ENCODE peak calls at places on chromosomes 1 and 21, in five cellular contexts. M, Z, I, E and F are unnamed samples.

GRCh38 chr1:192724670-192725069 is 84.2 kb upstream of the RGS2 start:
- DNase-seq in I (no peak), M (no peak), E (no peak), Z (peak; percentile 68), F (peak; percentile 85)

GRCh38 chr1:247639381-247639981 is 34.1 kb downstream of the OR2G3 start:
- DNase-seq in E (no peak), Z (peak; percentile 4), I (no peak), M (no peak), F (peak; percentile 96)

GRCh38 chr1:53639251-53639721 is 99.7 kb downstream of the GLIS1 start:
- DNase-seq in E (no peak), M (peak; percentile 32), I (peak; percentile 4), Z (peak; percentile 68), F (peak; percentile 79)

GRCh38 chr1:204960306-204960984 is 82.6 kb upstream of the CNTN2 start:
- DNase-seq in Z (no peak), I (no peak), E (no peak), M (no peak), F (no peak)

GRCh38 chr1:55081188-55081904 is 42.0 kb downstream of the PCSK9 start:
- DNase-seq in M (peak; percentile 59), I (no peak), Z (peak; percentile 84), E (no peak), F (peak; percentile 53)

GRCh38 chr1:64733576-64734288 is 11.1 kb upstream of the RAVER2 start:
- DNase-seq in I (no peak), Z (peak; percentile 61), E (no peak), M (no peak), F (no peak)

GRCh38 chr1:229993894-229994293 is 73.1 kb upstream of the GALNT2 start:
- DNase-seq in Z (no peak), E (no peak), I (no peak), M (no peak), F (no peak)

GRCh38 chr1:201551877-201552731 is 13.2 kb downstream of the NAV1 start:
- DNase-seq in E (no peak), M (peak; percentile 73), Z (peak; percentile 93), I (peak; percentile 58), F (peak; percentile 50)

GRCh38 chr1:198499588-198499987 is 40.9 kb downstream of the ATP6V1G3 start:
- DNase-seq in E (no peak), Z (peak; percentile 43), M (no peak), I (no peak), F (no peak)

GRCh38 chr1:202343652-202344349 is 2.1 kb upstream of the UBE2T start:
- DNase-seq in Z (peak; percentile 48), M (peak; percentile 61), I (peak; percentile 39), E (no peak), F (peak; percentile 65)

GRCh38 chr1:203517426-203517974 is 23.5 kb downstream of the OPTC start:
- DNase-seq in M (no peak), I (no peak), E (no peak), Z (no peak), F (no peak)
- H3K4me2 ChIP-seq in M (no peak overlapping the region), I (no peak overlapping the region), E (no peak overlapping the region), Z (no peak overlapping the region), F (no peak overlapping the region)

GRCh38 chr1:89615676-89616598 is 17.0 kb upstream of the LRRC8C start:
- DNase-seq in Z (no peak), M (no peak), E (no peak), I (peak; percentile 27), F (peak; percentile 37)
- TF ChIP-seq CTCF in Z (peak; percentile 16), M (peak; percentile 31), E (peak; percentile 52), I (peak; percentile 69), F (peak; percentile 70)

GRCh38 chr1:156813298-156813697 is 3.4 kb downstream of the SH2D2A start:
- DNase-seq in Z (no peak), I (no peak), E (no peak), M (no peak), F (no peak)
- H3K9ac ChIP-seq in Z (no peak overlapping the region), I (peak overlapping the region; percentile 73), E (no peak overlapping the region), M (peak overlapping the region; percentile 16), F (peak overlapping the region; percentile 66)

GRCh38 chr1:219172821-219173220 is 857 bp upstream of the LYPLAL1 start:
- DNase-seq in Z (no peak), E (no peak), M (no peak), I (no peak), F (no peak)
- H3K4me2 ChIP-seq in Z (no peak overlapping the region), E (peak overlapping the region; percentile 80), M (no peak overlapping the region), I (peak overlapping the region; percentile 92), F (peak overlapping the region; percentile 86)

GRCh38 chr21:34133802-34134201 is 60.4 kb downstream of the MRPS6 start:
- DNase-seq in Z (no peak), M (no peak), I (no peak), E (no peak), F (no peak)
- TF ChIP-seq CTCF in Z (peak; percentile 9), M (peak; percentile 26), I (peak; percentile 61), E (peak; percentile 21), F (peak; percentile 56)

GRCh38 chr1:26281091-26281958 is 1.4 kb downstream of the SH3BGRL3 start:
- DNase-seq in E (no peak), M (no peak), I (no peak), Z (no peak), F (no peak)
- H3K9ac ChIP-seq in E (peak overlapping the region; percentile 91), M (no peak overlapping the region), I (peak overlapping the region; percentile 83), Z (peak overlapping the region; percentile 96), F (no peak overlapping the region)

GRCh38 chr21:26389971-26390641 is 183.0 kb downstream of the CYYR1 start:
- DNase-seq in Z (peak; percentile 21), E (no peak), I (peak; percentile 34), M (peak; percentile 20), F (peak; percentile 96)
- H3K4me2 ChIP-seq in Z (no peak overlapping the region), E (no peak overlapping the region), I (peak overlapping the region; percentile 39), M (no peak overlapping the region), F (peak overlapping the region; percentile 77)

GRCh38 chr1:99681583-99681982 is 35.7 kb downstream of the PALMD start:
- DNase-seq in E (no peak), M (no peak), I (no peak), Z (no peak), F (no peak)
- TF ChIP-seq CTCF in E (no peak), M (no peak), I (no peak), Z (no peak), F (no peak)